ENCODE peak calls at places on chromosomes 11 and 22, in four cellular contexts. C is NCI-H1436 treated with DMSO at 0.1 percent for 48 hours, Z is ovary, A is non-pigmented ciliary epithelial cell. F is an unnamed sample.

GRCh38 chr22:40387758-40388157 is 17.4 kb downstream of the SGSM3 start:
- DNase-seq in C (no peak), Z (no peak), A (no peak), F (no peak)

GRCh38 chr11:4680341-4680740 is 17.3 kb downstream of the OR51E2 start:
- DNase-seq in C (peak; percentile 55), Z (no peak), A (no peak), F (no peak)

GRCh38 chr11:31412946-31413345 is 43.3 kb downstream of the DNAJC24 start:
- DNase-seq in C (no peak), Z (no peak), A (no peak), F (no peak)

GRCh38 chr22:35477911-35478582 is 62.6 kb upstream of the RASD2 start:
- DNase-seq in C (peak; percentile 57), Z (peak; percentile 67), A (no peak), F (peak; percentile 28)

GRCh38 chr11:132119573-132119972 is 749.2 kb downstream of the NTM start:
- DNase-seq in C (no peak), Z (no peak), A (no peak), F (no peak)

GRCh38 chr11:9600166-9600565 is 26.7 kb downstream of the WEE1 start:
- DNase-seq in C (no peak), Z (no peak), A (no peak), F (no peak)

GRCh38 chr11:77346906-77347603 is 45.6 kb upstream of the GDPD4 start:
- DNase-seq in C (no peak), Z (no peak), A (peak; percentile 73), F (no peak)

GRCh38 chr22:45603631-45604030 is 68.0 kb upstream of the ATXN10 start:
- DNase-seq in C (no peak), Z (no peak), A (no peak), F (no peak)

GRCh38 chr11:8832571-8833260 is 78.3 kb upstream of the AKIP1 start:
- DNase-seq in C (no peak), Z (no peak), A (no peak), F (no peak)

GRCh38 chr11:17275376-17276235 is 933 bp upstream of the NUCB2 start:
- DNase-seq in C (no peak), Z (no peak), A (no peak), F (no peak)

GRCh38 chr22:48306284-48306683 is 1521.4 kb downstream of the BRD1 start:
- DNase-seq in C (no peak), Z (no peak), A (no peak), F (no peak)

GRCh38 chr11:80773919-80774318 is 1333.1 kb upstream of the TENM4 start:
- DNase-seq in C (no peak), Z (no peak), A (no peak), F (no peak)

GRCh38 chr11:92246637-92247036 is 22.0 kb downstream of the FAT3 start:
- DNase-seq in C (no peak), Z (no peak), A (no peak), F (no peak)

GRCh38 chr11:108669711-108670110 is 4.8 kb downstream of the DDX10 start:
- DNase-seq in C (no peak), Z (no peak), A (no peak), F (no peak)

GRCh38 chr22:28855355-28856094 is 27.8 kb upstream of the ZNRF3 start:
- DNase-seq in C (no peak), Z (peak; percentile 30), A (peak; percentile 50), F (no peak)

GRCh38 chr11:7576671-7577225 is 62.9 kb downstream of the PPFIBP2 start:
- DNase-seq in C (no peak), Z (peak; percentile 61), A (no peak), F (no peak)

GRCh38 chr22:39234157-39234793 is 10.5 kb downstream of the PDGFB start:
- DNase-seq in C (no peak), Z (no peak), A (no peak), F (peak; percentile 89)

GRCh38 chr11:33723238-33723881 is 12.9 kb downstream of the CD59 start:
- DNase-seq in C (no peak), Z (no peak), A (peak; percentile 58), F (peak; percentile 64)

GRCh38 chr22:22812031-22812905 is 75.3 kb upstream of the IGLL5 start:
- DNase-seq in C (no peak), Z (no peak), A (no peak), F (no peak)

GRCh38 chr11:10524471-10524870 is 16.5 kb downstream of the RNF141 start:
- DNase-seq in C (no peak), Z (no peak), A (no peak), F (no peak)

GRCh38 chr22:46574438-46574992 is 37.1 kb upstream of the CELSR1 start:
- DNase-seq in C (no peak), Z (no peak), A (no peak), F (no peak)

GRCh38 chr11:119108151-119108856 is 1.2 kb downstream of the C2CD2L start:
- DNase-seq in C (peak; percentile 4), Z (no peak), A (no peak), F (no peak)

GRCh38 chr11:16572946-16573345 is 165.5 kb upstream of the C11orf58 start:
- DNase-seq in C (peak; percentile 31), Z (no peak), A (no peak), F (no peak)

GRCh38 chr22:19675428-19675827 is 38.9 kb upstream of the SEPTIN5 start:
- DNase-seq in C (no peak), Z (no peak), A (no peak), F (no peak)

GRCh38 chr11:77457340-77457739 is 16.6 kb downstream of the PAK1 start:
- DNase-seq in C (no peak), Z (no peak), A (no peak), F (no peak)

F was measured in left cardiac atrium.